ENCODE peak calls at places on chromosomes 2 and 18, in four cellular contexts. E is kidney epithelial cell, J is HTR-8/SVneo, Z is A673. V is an unnamed sample.

GRCh38 chr2:64637000-64637628 is 16.6 kb downstream of the SERTAD2 start:
- DNase-seq in J (no peak), Z (no peak), E (no peak), V (no peak)

GRCh38 chr2:45616663-45617411 is 5.8 kb upstream of the SRBD1 start:
- DNase-seq in Z (no peak), J (no peak), E (no peak), V (peak)

GRCh38 chr18:23964282-23965238 is 50.0 kb upstream of the TTC39C start:
- DNase-seq in J (no peak), E (no peak), Z (no peak), V (peak)

GRCh38 chr2:61793389-61793836 is 60.4 kb downstream of the FAM161A start:
- DNase-seq in Z (peak), J (peak), E (peak), V (peak)

GRCh38 chr2:31414601-31415241 is at the start of gene XDH:
- DNase-seq in Z (no peak), E (no peak), J (no peak), V (no peak)

GRCh38 chr2:12091201-12091806 is 344.9 kb downstream of the LPIN1 start:
- DNase-seq in J (peak), E (no peak), Z (peak), V (no peak)

GRCh38 chr2:237590272-237591020 is at the start of gene RAB17:
- DNase-seq in Z (no peak), E (no peak), J (no peak), V (no peak)

GRCh38 chr2:11616097-11616687 is 53.8 kb downstream of the NTSR2 start:
- DNase-seq in J (no peak), Z (no peak), E (no peak), V (no peak)

GRCh38 chr2:128645631-128646030 is 327.0 kb upstream of the HS6ST1 start:
- DNase-seq in E (no peak), J (no peak), Z (no peak), V (no peak)

GRCh38 chr18:41624461-41624860 is 330.6 kb upstream of the PIK3C3 start:
- DNase-seq in E (peak), Z (no peak), J (no peak), V (no peak)

GRCh38 chr2:161418715-161419337 is 2.7 kb downstream of the TBR1 start:
- DNase-seq in Z (no peak), J (no peak), E (no peak), V (peak)

GRCh38 chr2:239870863-239871262 is 154.3 kb downstream of the NDUFA10 start:
- DNase-seq in E (no peak), Z (no peak), J (no peak), V (no peak)

GRCh38 chr2:24372033-24372432 is 11.7 kb upstream of the ITSN2 start:
- DNase-seq in Z (no peak), E (no peak), J (no peak), V (no peak)

GRCh38 chr2:191032588-191033429 is 18.8 kb upstream of the STAT1 start:
- DNase-seq in E (no peak), J (no peak), Z (no peak), V (no peak)

GRCh38 chr2:181780159-181781081 is 100.1 kb upstream of the NEUROD1 start:
- DNase-seq in Z (peak), E (peak), J (no peak), V (no peak)

GRCh38 chr2:44351676-44352075 is 9.6 kb downstream of the PREPL start:
- DNase-seq in Z (no peak), J (no peak), E (no peak), V (no peak)

GRCh38 chr2:131493199-131494018 is 1.2 kb upstream of the MZT2A start:
- DNase-seq in E (no peak), Z (no peak), J (no peak), V (peak)

GRCh38 chr2:237152361-237152760 is 66.7 kb downstream of the COPS8 start:
- DNase-seq in E (no peak), J (no peak), Z (no peak), V (no peak)

GRCh38 chr18:48547456-48548403 is 8.9 kb downstream of the CTIF start:
- DNase-seq in E (peak), J (peak), Z (peak), V (peak)

GRCh38 chr18:46260016-46260878 is 156.1 kb downstream of the HAUS1 start:
- DNase-seq in E (peak), Z (peak), J (no peak), V (no peak)

GRCh38 chr2:169131587-169132512 is 62.5 kb downstream of the DHRS9 start:
- DNase-seq in Z (peak), J (peak), E (no peak), V (peak)

GRCh38 chr2:57981369-57981768 is 65.2 kb upstream of the VRK2 start:
- DNase-seq in E (no peak), Z (no peak), J (peak), V (no peak)

GRCh38 chr18:24735504-24736243 is 275.2 kb downstream of the HRH4 start:
- DNase-seq in E (no peak), Z (no peak), J (no peak), V (no peak)

GRCh38 chr18:58955738-58956137 is 91.1 kb downstream of the ZNF532 start:
- DNase-seq in J (no peak), E (no peak), Z (no peak), V (no peak)

GRCh38 chr2:97267411-97268074 is 154.6 kb downstream of the ANKRD36 start:
- DNase-seq in J (peak), Z (peak), E (no peak), V (no peak)

GRCh38 chr2:23584054-23584745 is 199.2 kb downstream of the KLHL29 start:
- DNase-seq in E (no peak), J (no peak), Z (no peak), V (no peak)

GRCh38 chr18:27017901-27018500 is 152.5 kb upstream of the AQP4 start:
- DNase-seq in J (no peak), E (no peak), Z (peak), V (peak)

GRCh38 chr2:100580474-100581264 is 17.9 kb downstream of the PDCL3 start:
- DNase-seq in E (no peak), J (no peak), Z (no peak), V (no peak)

GRCh38 chr18:55579471-55579870 is 8.5 kb downstream of the TCF4 start:
- DNase-seq in E (no peak), J (no peak), Z (no peak), V (no peak)

GRCh38 chr2:153004627-153005026 is 286.2 kb downstream of the ARL6IP6 start:
- DNase-seq in Z (no peak), J (no peak), E (no peak), V (no peak)

GRCh38 chr2:55418072-55418471 is 1.6 kb downstream of the CCDC88A start:
- DNase-seq in E (no peak), J (no peak), Z (no peak), V (no peak)

GRCh38 chr2:66957677-66958076 is 439.5 kb upstream of the ETAA1 start:
- DNase-seq in J (no peak), E (no peak), Z (no peak), V (no peak)

GRCh38 chr2:40348038-40348437 is 103.9 kb downstream of the SLC8A1 start:
- DNase-seq in J (no peak), Z (peak), E (no peak), V (no peak)

GRCh38 chr2:63050186-63050915 is at the start of gene OTX1:
- DNase-seq in Z (peak), E (no peak), J (peak), V (peak)

GRCh38 chr2:169709970-169710369 is 15.7 kb downstream of the PHOSPHO2 start:
- DNase-seq in E (no peak), Z (no peak), J (no peak), V (no peak)

GRCh38 chr2:28271914-28272240 is 120.8 kb upstream of the FOSL2 start:
- DNase-seq in E (no peak), J (no peak), Z (no peak), V (no peak)